ENCODE peak calls at places on chromosomes 1 and 21, in eight cellular contexts. K is fibroblast of lung; Y is CD8-positive, alpha-beta T cell; H is mammary epithelial cell; L is suprapubic skin; W is cardiac muscle cell; M is aorta; C is heart right ventricle. V is an unnamed sample.
A peak's percentile ranks its signal among the peaks of the same experiment; 100 is the strongest.

GRCh38 chr1:24266398-24266941 is 52.7 kb upstream of the GRHL3 start:
- DNase-seq in K (peak; percentile 97), Y (no peak), H (peak; percentile 89), L (no peak), W (no peak), M (no peak), C (no peak), V (no peak)

GRCh38 chr1:158212315-158212714 is 31.6 kb downstream of the CD1D start:
- DNase-seq in K (no peak), Y (no peak), H (no peak), L (no peak), W (no peak), M (no peak), C (no peak), V (no peak)

GRCh38 chr1:243848165-243849088 is 1.6 kb downstream of the AKT3 start:
- DNase-seq in K (no peak), Y (no peak), H (no peak), L (no peak), W (no peak), M (no peak), C (no peak), V (no peak)

GRCh38 chr1:93692001-93692400 is 10.4 kb upstream of the BCAR3 start:
- DNase-seq in K (no peak), Y (no peak), H (no peak), L (no peak), W (no peak), M (no peak), C (no peak), V (no peak)

GRCh38 chr1:192066202-192066601 is 92.1 kb upstream of the RGS18 start:
- DNase-seq in K (no peak), Y (no peak), H (no peak), L (no peak), W (no peak), M (no peak), C (no peak), V (no peak)

GRCh38 chr1:182064611-182065010 is 3.1 kb upstream of the ZNF648 start:
- DNase-seq in K (no peak), Y (no peak), H (no peak), L (no peak), W (no peak), M (no peak), C (no peak), V (no peak)

GRCh38 chr1:53410100-53410541 is 49.1 kb upstream of the DMRTB1 start:
- DNase-seq in K (peak; percentile 56), Y (peak; percentile 58), H (no peak), L (no peak), W (no peak), M (no peak), C (no peak), V (no peak)

GRCh38 chr21:15809818-15810217 is 80.0 kb downstream of the USP25 start:
- DNase-seq in K (peak; percentile 14), Y (no peak), H (no peak), L (no peak), W (no peak), M (no peak), C (no peak), V (no peak)

GRCh38 chr1:173193639-173194038 is 13.5 kb downstream of the TNFSF4 start:
- DNase-seq in K (peak; percentile 91), Y (no peak), H (peak; percentile 36), L (no peak), W (no peak), M (no peak), C (no peak), V (no peak)

GRCh38 chr1:160567858-160568682 is 11.2 kb downstream of the CD84 start:
- DNase-seq in K (no peak), Y (peak; percentile 73), H (no peak), L (no peak), W (no peak), M (no peak), C (no peak), V (no peak)

GRCh38 chr1:180988221-180988826 is 34.3 kb downstream of the STX6 start:
- DNase-seq in K (peak; percentile 25), Y (no peak), H (no peak), L (no peak), W (no peak), M (no peak), C (no peak), V (peak; percentile 38)

GRCh38 chr1:69911301-69911801 is 294.0 kb downstream of the LRRC40 start:
- DNase-seq in K (peak; percentile 54), Y (no peak), H (peak; percentile 60), L (no peak), W (no peak), M (no peak), C (no peak), V (no peak)

GRCh38 chr1:15950302-15950701 is 25.6 kb downstream of the ZBTB17 start:
- DNase-seq in K (no peak), Y (no peak), H (no peak), L (no peak), W (no peak), M (no peak), C (no peak), V (no peak)

GRCh38 chr1:245301162-245301580 is 146.4 kb downstream of the KIF26B start:
- DNase-seq in K (peak; percentile 58), Y (no peak), H (no peak), L (no peak), W (no peak), M (no peak), C (peak; percentile 41), V (no peak)

GRCh38 chr21:42465008-42465878 is 30.8 kb downstream of the RSPH1 start:
- DNase-seq in K (peak; percentile 6), Y (no peak), H (no peak), L (peak; percentile 16), W (no peak), M (no peak), C (no peak), V (no peak)

GRCh38 chr1:45775794-45776193 is 25.3 kb upstream of the IPP start:
- DNase-seq in K (no peak), Y (no peak), H (no peak), L (no peak), W (no peak), M (no peak), C (no peak), V (no peak)

GRCh38 chr1:94130851-94131595 is 10.1 kb upstream of the ABCA4 start:
- DNase-seq in K (peak; percentile 86), Y (no peak), H (peak; percentile 48), L (no peak), W (no peak), M (no peak), C (no peak), V (no peak)

GRCh38 chr21:38269567-38269917 is 12.8 kb downstream of the KCNJ15 start:
- DNase-seq in K (no peak), Y (no peak), H (no peak), L (no peak), W (no peak), M (no peak), C (no peak), V (no peak)

GRCh38 chr1:6489799-6490180 is 1.7 kb downstream of the PLEKHG5 start:
- DNase-seq in K (peak; percentile 61), Y (peak; percentile 78), H (peak; percentile 80), L (no peak), W (peak; percentile 80), M (peak; percentile 91), C (peak; percentile 64), V (peak; percentile 85)

GRCh38 chr1:89810880-89811279 is 10.0 kb upstream of the LRRC8D start:
- DNase-seq in K (no peak), Y (no peak), H (no peak), L (no peak), W (no peak), M (no peak), C (no peak), V (no peak)

GRCh38 chr1:164559342-164560070 is 522 bp downstream of the PBX1 start:
- DNase-seq in K (peak; percentile 38), Y (no peak), H (peak; percentile 30), L (peak; percentile 64), W (peak; percentile 59), M (peak; percentile 80), C (peak; percentile 31), V (no peak)

GRCh38 chr1:109806733-109807397 is 43.1 kb upstream of the EPS8L3 start:
- DNase-seq in K (no peak), Y (no peak), H (no peak), L (peak; percentile 55), W (no peak), M (peak; percentile 62), C (no peak), V (no peak)
- H3K4me3 ChIP-seq in K (no peak overlapping the region), Y (no peak overlapping the region), H (no peak overlapping the region), L (no peak overlapping the region), W (no peak overlapping the region), M (no peak overlapping the region), C (no peak overlapping the region), V (no peak overlapping the region)

GRCh38 chr1:230220907-230221306 is 153.9 kb downstream of the GALNT2 start:
- DNase-seq in K (no peak), Y (no peak), H (no peak), L (no peak), W (no peak), M (no peak), C (no peak), V (no peak)
- H3K4me1 ChIP-seq in K (peaks cover 2% of the 10 kb centered on the region), Y (no peaks in the 10 kb centered on the region), H (no peaks in the 10 kb centered on the region), L (no peaks in the 10 kb centered on the region), W (peaks cover 19% of the 10 kb centered on the region), M (peaks cover 4% of the 10 kb centered on the region), C (peaks cover 36% of the 10 kb centered on the region), V (no peaks in the 10 kb centered on the region)

GRCh38 chr1:228446849-228447248 is 30.2 kb upstream of the TRIM17 start:
- DNase-seq in K (no peak), Y (no peak), H (no peak), L (no peak), W (no peak), M (peak; percentile 57), C (no peak), V (no peak)
- H3K27me3 ChIP-seq in K (peaks cover 7% of the 10 kb centered on the region), Y (peaks cover 14% of the 10 kb centered on the region), H (peaks cover 3% of the 10 kb centered on the region), L (peaks cover 54% of the 10 kb centered on the region), W (peaks cover 43% of the 10 kb centered on the region), M (no peaks in the 10 kb centered on the region), C (peaks cover 18% of the 10 kb centered on the region), V (no peaks in the 10 kb centered on the region)

GRCh38 chr1:230095938-230096337 is 28.9 kb downstream of the GALNT2 start:
- DNase-seq in K (no peak), Y (no peak), H (no peak), L (no peak), W (no peak), M (no peak), C (no peak), V (no peak)
- H3K4me3 ChIP-seq in K (no peak overlapping the region), Y (no peak overlapping the region), H (no peak overlapping the region), L (no peak overlapping the region), W (no peak overlapping the region), M (no peak overlapping the region), C (no peak overlapping the region), V (no peak overlapping the region)

GRCh38 chr1:178096421-178096820 is 2.5 kb downstream of the RASAL2 start:
- DNase-seq in K (peak; percentile 31), Y (no peak), H (no peak), L (no peak), W (no peak), M (no peak), C (no peak), V (no peak)
- H3K4me1 ChIP-seq in K (peaks cover 19% of the 10 kb centered on the region), Y (peaks cover 9% of the 10 kb centered on the region), H (peaks cover 36% of the 10 kb centered on the region), L (peaks cover 52% of the 10 kb centered on the region), W (peaks cover 48% of the 10 kb centered on the region), M (peaks cover 4% of the 10 kb centered on the region), C (peaks cover 77% of the 10 kb centered on the region), V (peaks cover 43% of the 10 kb centered on the region)